ENCODE peak calls at places on chromosomes 11 and 22, in seven cellular contexts. H is kidney, I is Peyer's patch, N is PC-3, A is cardiac muscle cell, Q is adrenal gland, E is A549. T is an unnamed sample. For H3K4me1, the result is how much of the 10 kb centered on the place peaks cover.

GRCh38 chr11:128715691-128716153 is 21.9 kb downstream of the FLI1 start:
- DNase-seq in A (peak), N (peak), E (no peak), I (no peak), H (no peak), Q (no peak), T (no peak)

GRCh38 chr11:1803246-1803645 is 31.5 kb upstream of the SYT8 start:
- DNase-seq in H (no peak), E (no peak), Q (no peak), N (no peak), I (no peak), A (no peak), T (no peak)

GRCh38 chr11:130675917-130676316 is 227.5 kb downstream of the ADAMTS15 start:
- DNase-seq in Q (no peak), H (no peak), I (no peak), N (no peak), A (peak), E (no peak), T (no peak)

GRCh38 chr11:58949184-58949583 is 9.9 kb downstream of the GLYATL1 start:
- DNase-seq in Q (no peak), A (no peak), H (no peak), N (no peak), I (no peak), E (no peak), T (no peak)

GRCh38 chr11:16596231-16596630 is 142.2 kb upstream of the C11orf58 start:
- DNase-seq in E (no peak), A (no peak), I (no peak), Q (no peak), H (no peak), N (no peak), T (no peak)

GRCh38 chr11:10426475-10426874 is 28.6 kb upstream of the AMPD3 start:
- DNase-seq in H (no peak), I (no peak), E (no peak), A (no peak), N (no peak), Q (no peak), T (no peak)

GRCh38 chr11:11444027-11444799 is 91.2 kb upstream of the CSNK2A3 start:
- DNase-seq in N (no peak), I (no peak), Q (no peak), E (no peak), A (peak), H (no peak), T (no peak)

GRCh38 chr22:44402196-44403111 is 89.7 kb upstream of the SHISAL1 start:
- DNase-seq in Q (no peak), A (no peak), I (no peak), N (no peak), E (no peak), H (peak), T (peak)

GRCh38 chr11:57288771-57289579 is 35.8 kb downstream of the TNKS1BP1 start:
- DNase-seq in N (peak), A (peak), H (no peak), Q (no peak), I (no peak), E (no peak), T (peak)

GRCh38 chr11:8776209-8776608 is 93.6 kb downstream of the RPL27A start:
- DNase-seq in Q (peak), N (no peak), I (no peak), H (no peak), A (no peak), E (no peak), T (peak)

GRCh38 chr22:20953668-20954500 is 13.2 kb upstream of the AIFM3 start:
- DNase-seq in H (no peak), I (no peak), E (peak), Q (peak), A (peak), N (no peak), T (peak)

GRCh38 chr11:16632295-16633200 is 105.9 kb upstream of the C11orf58 start:
- DNase-seq in A (peak), Q (no peak), E (peak), H (no peak), I (no peak), N (peak), T (no peak)

GRCh38 chr11:88431675-88432341 is 94.3 kb upstream of the CTSC start:
- DNase-seq in H (no peak), A (no peak), N (peak), Q (no peak), E (no peak), I (no peak), T (no peak)

GRCh38 chr11:88439356-88439755 is 101.8 kb upstream of the CTSC start:
- DNase-seq in E (no peak), H (no peak), I (no peak), N (peak), A (no peak), Q (no peak), T (no peak)

GRCh38 chr11:88435405-88435804 is 97.9 kb upstream of the CTSC start:
- DNase-seq in N (no peak), E (no peak), I (no peak), H (no peak), A (no peak), Q (no peak), T (no peak)

GRCh38 chr11:88433546-88434230 is 96.2 kb upstream of the CTSC start:
- DNase-seq in E (no peak), Q (no peak), H (no peak), A (no peak), N (no peak), I (no peak), T (no peak)

GRCh38 chr11:88434333-88434976 is 96.9 kb upstream of the CTSC start:
- DNase-seq in E (peak), Q (no peak), N (peak), I (no peak), H (no peak), A (no peak), T (no peak)
- TF ChIP-seq CTCF in E (no peak), Q (no peak), N (no peak), I (no peak), H (no peak), A (no peak), T (no peak)

DNA sequence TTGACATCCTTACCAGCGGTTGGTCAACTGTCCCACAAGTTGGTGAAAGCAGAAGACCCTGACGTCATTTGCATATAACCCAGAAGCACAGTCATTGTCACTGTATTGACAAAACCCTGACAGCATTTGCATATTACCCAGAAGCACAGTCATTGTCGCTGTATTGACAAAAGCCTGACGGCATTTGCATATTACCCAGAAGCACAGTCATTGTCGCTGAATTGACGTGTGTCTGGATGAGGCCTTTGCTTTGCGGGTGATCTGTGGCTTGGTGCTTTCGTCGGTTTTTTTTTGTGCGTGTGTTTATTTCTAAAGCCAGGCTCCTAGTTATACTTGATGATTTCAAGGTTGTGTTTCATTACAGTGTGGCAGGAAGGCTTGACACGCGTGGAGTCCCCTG is 1145.2 kb downstream of the BRD1 start:
- DNase-seq in E (no peak), A (no peak), H (no peak), I (no peak), Q (no peak), N (no peak), T (no peak)
- H3K27ac ChIP-seq in E (no peak), A (no peak), H (no peak), I (no peak), Q (no peak), N (no peak), T (no peak)

GRCh38 chr11:122157540-122158173 is 41.6 kb upstream of the BLID start:
- DNase-seq in E (no peak), N (peak), H (no peak), Q (no peak), A (peak), I (no peak), T (no peak)

GRCh38 chr11:122155765-122156527 is 39.9 kb upstream of the BLID start:
- DNase-seq in I (no peak), N (peak), E (peak), A (peak), H (no peak), Q (no peak), T (no peak)

GRCh38 chr11:122154227-122154626 is 38.2 kb upstream of the BLID start:
- DNase-seq in H (no peak), E (no peak), Q (no peak), N (no peak), I (no peak), A (no peak), T (no peak)

GRCh38 chr11:122153746-122154145 is 37.7 kb upstream of the BLID start:
- DNase-seq in E (no peak), A (no peak), H (no peak), N (no peak), Q (no peak), I (no peak), T (no peak)

GRCh38 chr11:122155001-122155400 is 39.0 kb upstream of the BLID start:
- DNase-seq in N (peak), A (no peak), E (no peak), H (no peak), Q (no peak), I (no peak), T (no peak)
- H3K4me1 ChIP-seq in N (half or more), A (under half), E (half or more), H (under half), Q (under half), I (under half), T (under half)

GRCh38 chr11:25961539-25961938 is 370.4 kb upstream of the ANO3 start:
- DNase-seq in Q (no peak), N (peak), I (no peak), A (no peak), E (no peak), H (no peak), T (no peak)
- TF ChIP-seq CTCF in Q (no peak), N (peak), I (no peak), A (no peak), E (no peak), H (no peak), T (no peak)

GRCh38 chr11:87255589-87255988 is 217.9 kb downstream of the TMEM135 start:
- DNase-seq in E (no peak), N (no peak), I (no peak), Q (no peak), A (no peak), H (no peak), T (no peak)
- H3K27ac ChIP-seq in E (no peak), N (no peak), I (no peak), Q (no peak), A (no peak), H (no peak), T (no peak)

GRCh38 chr11:63764712-63765631 is 3.6 kb downstream of the ZFTA start:
- DNase-seq in I (no peak), Q (peak), N (no peak), H (peak), A (peak), E (peak), T (peak)

GRCh38 chr11:63763506-63764200 is 4.9 kb downstream of the ZFTA start:
- DNase-seq in N (no peak), H (peak), Q (peak), I (no peak), A (peak), E (no peak), T (peak)

GRCh38 chr11:63765688-63766241 is 2.8 kb downstream of the ZFTA start:
- DNase-seq in E (no peak), Q (no peak), H (peak), I (no peak), N (no peak), A (no peak), T (peak)

GRCh38 chr11:63762662-63763505 is 5.7 kb downstream of the ZFTA start:
- DNase-seq in H (peak), N (peak), E (no peak), I (no peak), A (peak), Q (peak), T (peak)

GRCh38 chr11:63764201-63764711 is 4.3 kb downstream of the ZFTA start:
- DNase-seq in A (no peak), I (no peak), Q (no peak), E (no peak), H (peak), N (no peak), T (peak)
- H3K4me1 ChIP-seq in A (under half), I (half or more), Q (under half), E (under half), H (under half), N (under half), T (under half)

DNA sequence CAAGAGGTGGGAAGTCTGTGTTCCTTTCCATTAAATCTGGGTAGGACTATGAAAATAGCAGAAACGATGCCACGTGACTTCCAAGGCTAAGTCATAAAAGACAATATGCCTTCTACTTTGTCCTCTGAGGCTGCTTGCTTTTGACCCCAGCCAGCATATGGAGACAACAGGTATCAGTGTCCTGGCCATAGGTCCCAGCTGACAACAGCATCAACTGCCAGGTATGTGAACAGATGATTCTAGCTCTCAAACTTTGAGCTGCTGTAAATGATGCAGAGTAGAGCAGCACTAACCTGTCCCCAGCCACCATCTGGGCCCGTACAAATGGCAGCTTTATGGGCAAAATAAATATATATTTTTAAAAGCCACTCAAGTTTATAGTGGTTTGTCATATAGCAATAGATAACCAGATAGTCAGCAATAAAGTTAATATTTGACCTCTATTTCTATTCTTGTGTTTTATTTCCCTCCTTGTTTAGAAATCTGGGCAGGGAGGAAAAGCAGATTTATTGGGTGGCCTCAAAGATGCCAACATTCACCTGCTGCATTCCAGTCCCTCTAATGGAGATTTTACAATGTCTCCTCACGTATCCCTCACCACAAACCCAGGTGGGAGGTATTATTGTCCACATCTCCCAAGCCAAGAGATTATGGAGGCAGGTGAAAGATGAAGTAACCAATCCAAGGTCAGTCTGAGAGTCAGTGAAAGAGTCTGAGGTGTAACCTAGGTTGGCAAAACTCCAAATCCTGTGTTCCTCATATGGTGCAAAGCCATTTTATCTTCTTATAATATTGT is 209.6 kb upstream of the LARGE1 start:
- DNase-seq in E (no peak), Q (no peak), H (no peak), I (no peak), N (no peak), A (no peak), T (no peak)
- TF ChIP-seq CTCF in E (no peak), Q (no peak), H (no peak), I (no peak), N (no peak), A (no peak), T (no peak)

T was measured in right lobe of liver.